ENCODE peak calls at places on chromosome 3, in eight cellular contexts. Q is NCI-H1105 treated with DMSO at 0.1 percent for 48 hours; U is heart left ventricle; P is lower leg skin; J is psoas muscle; G is activated naive CD4-positive, alpha-beta T cell treated with anti-CD3 and anti-CD28 coated beads for 36 hours; I is activated CD4-positive, CD25-positive, alpha-beta regulatory T cell; N is iris pigment epithelial cell. R is an unnamed sample.

GRCh38 chr3:53788038-53788437 is 58.2 kb downstream of the CHDH start:
- DNase-seq in Q (no peak), U (no peak), P (no peak), J (no peak), G (no peak), I (no peak), N (no peak), R (no peak)

GRCh38 chr3:124558898-124559649 is 171.2 kb upstream of the UMPS start:
- DNase-seq in Q (peak; percentile 96), U (peak; percentile 75), P (peak; percentile 58), J (peak; percentile 57), G (no peak), I (no peak), N (peak; percentile 91), R (no peak)

GRCh38 chr3:63912768-63913588 is 795 bp upstream of the SCAANT1 start:
- DNase-seq in Q (no peak), U (peak; percentile 74), P (peak; percentile 35), J (peak; percentile 47), G (peak; percentile 44), I (peak; percentile 24), N (peak; percentile 54), R (peak; percentile 24)

GRCh38 chr3:43162573-43163084 is 56.8 kb upstream of the POMGNT2 start:
- DNase-seq in Q (no peak), U (no peak), P (no peak), J (no peak), G (peak; percentile 69), I (peak; percentile 15), N (no peak), R (no peak)

GRCh38 chr3:101243285-101244211 is 76.8 kb downstream of the IMPG2 start:
- DNase-seq in Q (no peak), U (no peak), P (no peak), J (no peak), G (no peak), I (no peak), N (peak; percentile 6), R (no peak)

GRCh38 chr3:127775398-127776109 is 46.8 kb downstream of the MGLL start:
- DNase-seq in Q (no peak), U (no peak), P (no peak), J (peak; percentile 57), G (no peak), I (no peak), N (peak; percentile 71), R (no peak)

GRCh38 chr3:187016639-187017345 is 86.5 kb downstream of the ST6GAL1 start:
- DNase-seq in Q (no peak), U (no peak), P (no peak), J (no peak), G (no peak), I (no peak), N (peak; percentile 72), R (no peak)

GRCh38 chr3:38605981-38606380 is 43.5 kb downstream of the SCN5A start:
- DNase-seq in Q (no peak), U (peak; percentile 4), P (no peak), J (no peak), G (no peak), I (no peak), N (no peak), R (no peak)

GRCh38 chr3:94862703-94863102 is 799.8 kb downstream of the NSUN3 start:
- DNase-seq in Q (no peak), U (no peak), P (no peak), J (no peak), G (no peak), I (no peak), N (peak; percentile 30), R (peak; percentile 1)

GRCh38 chr3:95387242-95388021 is 1324.6 kb downstream of the NSUN3 start:
- DNase-seq in Q (no peak), U (no peak), P (no peak), J (no peak), G (no peak), I (no peak), N (no peak), R (no peak)

GRCh38 chr3:17122758-17123157 is 238.0 kb downstream of the PLCL2 start:
- DNase-seq in Q (no peak), U (no peak), P (no peak), J (no peak), G (no peak), I (no peak), N (no peak), R (no peak)

GRCh38 chr3:39156421-39156820 is 3.0 kb upstream of the CSRNP1 start:
- DNase-seq in Q (no peak), U (no peak), P (no peak), J (no peak), G (no peak), I (no peak), N (no peak), R (no peak)

GRCh38 chr3:65425880-65426279 is 612.8 kb downstream of the MAGI1 start:
- DNase-seq in Q (no peak), U (no peak), P (no peak), J (no peak), G (no peak), I (no peak), N (peak; percentile 29), R (no peak)

GRCh38 chr3:197907196-197907595 is 42.8 kb upstream of the RPL35A start:
- DNase-seq in Q (no peak), U (no peak), P (no peak), J (no peak), G (no peak), I (no peak), N (no peak), R (no peak)

GRCh38 chr3:126194713-126195305 is 14.4 kb upstream of the ALDH1L1 start:
- DNase-seq in Q (peak; percentile 11), U (no peak), P (no peak), J (no peak), G (no peak), I (no peak), N (no peak), R (no peak)

GRCh38 chr3:61562810-61563613 is 1.6 kb downstream of the PTPRG start:
- DNase-seq in Q (no peak), U (peak; percentile 65), P (no peak), J (peak; percentile 50), G (no peak), I (no peak), N (peak; percentile 55), R (no peak)

GRCh38 chr3:105780114-105780513 is 88.7 kb downstream of the CBLB start:
- DNase-seq in Q (no peak), U (no peak), P (no peak), J (no peak), G (no peak), I (no peak), N (peak; percentile 44), R (no peak)

R was measured in GM19239.